ENCODE peak calls at places on chromosomes 13 and 19, in eight cellular contexts. N is activated CD4-positive, alpha-beta T cell treated with anti-CD3 and anti-CD28 coated beads, Interleukin-2, amount 10 ng/mL, durations not matched to agents 7 days and 5 days; Z is endodermal cell; W is stimulated activated CD8-positive, alpha-beta memory T cell treated with anti-CD3 and anti-CD28 coated beads, Interleukin-15, amount 100 ng/mL, for 24 hours; Y is fibroblast of gingiva; A is memory B cell; I is A673; C is fibroblast of pulmonary artery. S is an unnamed sample.

GRCh38 chr19:10617409-10618121 is 7.8 kb upstream of the SLC44A2 start:
- DNase-seq in Z (no peak), Y (peak), I (no peak), A (no peak), C (peak), N (no peak), W (no peak), S (no peak)

GRCh38 chr19:41945135-41945766 is 13.9 kb downstream of the RABAC1 start:
- DNase-seq in Y (no peak), N (peak), I (no peak), W (peak), Z (no peak), A (peak), C (no peak), S (no peak)

GRCh38 chr13:106033634-106034033 is 501.8 kb downstream of the EFNB2 start:
- DNase-seq in I (peak), C (peak), Z (no peak), W (no peak), Y (peak), N (no peak), A (no peak), S (no peak)

GRCh38 chr13:62483774-62484173 is 1068.1 kb upstream of the PCDH20 start:
- DNase-seq in C (peak), N (no peak), Y (no peak), A (no peak), I (no peak), Z (no peak), W (no peak), S (peak)

GRCh38 chr13:67651908-67652307 is 421.8 kb upstream of the PCDH9 start:
- DNase-seq in W (no peak), Z (no peak), N (no peak), I (no peak), C (no peak), A (no peak), Y (no peak), S (no peak)

GRCh38 chr13:85381082-85381481 is 418.1 kb downstream of the SLITRK6 start:
- DNase-seq in A (no peak), N (no peak), Y (no peak), W (no peak), C (no peak), I (no peak), Z (no peak), S (no peak)

GRCh38 chr13:46679369-46680180 is 117.4 kb downstream of the ESD start:
- DNase-seq in C (peak), I (peak), A (peak), N (peak), Z (no peak), Y (peak), W (no peak), S (peak)

GRCh38 chr13:111584101-111584500 is 263.7 kb downstream of the TEX29 start:
- DNase-seq in C (no peak), N (no peak), W (no peak), A (no peak), Z (no peak), I (no peak), Y (no peak), S (peak)

GRCh38 chr13:76289558-76289957 is 596.6 kb downstream of the KCTD12 start:
- DNase-seq in I (no peak), Y (peak), A (no peak), Z (no peak), W (no peak), N (no peak), C (no peak), S (peak)

S was measured in NCI-H69.